ENCODE peak calls at places on chromosome 11, in nine cellular contexts. A, W, X, H, R, E, M, G and K are unnamed samples.

GRCh38 chr11:79026803-79027445 is 413.9 kb downstream of the TENM4 start:
- DNase-seq in W (no peak), E (no peak), H (no peak), M (peak), X (no peak), R (no peak), G (peak), A (no peak), K (no peak)

GRCh38 chr11:20501971-20502370 is 97.4 kb upstream of the SLC6A5 start:
- DNase-seq in M (no peak), R (no peak), E (no peak), X (no peak), W (no peak), H (no peak), A (no peak), G (no peak), K (no peak)

GRCh38 chr11:69352181-69352580 is 58.2 kb downstream of the MYEOV start:
- DNase-seq in X (no peak), A (no peak), R (no peak), W (no peak), G (no peak), E (no peak), M (no peak), H (no peak), K (no peak)

GRCh38 chr11:284081-285020 is 4.6 kb upstream of the PGGHG start:
- DNase-seq in X (no peak), G (no peak), W (no peak), M (no peak), H (no peak), R (no peak), A (no peak), E (no peak), K (no peak)

GRCh38 chr11:83779876-83780275 is 493.7 kb upstream of the CCDC90B start:
- DNase-seq in A (no peak), E (no peak), M (no peak), W (no peak), H (no peak), X (no peak), G (no peak), R (no peak), K (no peak)

GRCh38 chr11:10395196-10395897 is 59.7 kb upstream of the AMPD3 start:
- DNase-seq in H (no peak), X (no peak), A (no peak), M (no peak), G (no peak), W (no peak), E (no peak), R (no peak), K (no peak)

GRCh38 chr11:76690736-76691135 is 20.2 kb upstream of the LRRC32 start:
- DNase-seq in A (no peak), R (no peak), E (no peak), X (no peak), M (no peak), W (no peak), H (no peak), G (no peak), K (no peak)

GRCh38 chr11:124482362-124483147 is 37.1 kb upstream of the OR8B8 start:
- DNase-seq in M (peak), R (no peak), X (no peak), E (no peak), W (no peak), G (no peak), A (no peak), H (no peak), K (no peak)

GRCh38 chr11:40162901-40163300 is 1296.6 kb downstream of the LRRC4C start:
- DNase-seq in R (no peak), G (no peak), A (no peak), E (no peak), W (no peak), H (no peak), M (no peak), X (no peak), K (no peak)

GRCh38 chr11:69035150-69035958 is 13.4 kb upstream of the TPCN2 start:
- DNase-seq in A (no peak), E (no peak), R (peak), H (no peak), M (no peak), G (no peak), X (no peak), W (no peak), K (no peak)

GRCh38 chr11:8326337-8326736 is 62.7 kb upstream of the LMO1 start:
- DNase-seq in M (no peak), G (no peak), E (no peak), W (no peak), H (no peak), R (no peak), A (no peak), X (no peak), K (no peak)

GRCh38 chr11:35617316-35617686 is 959 bp upstream of the FJX1 start:
- DNase-seq in A (no peak), R (no peak), E (no peak), X (no peak), G (no peak), M (no peak), H (no peak), W (no peak), K (no peak)

GRCh38 chr11:47904808-47905207 is 56.7 kb upstream of the NUP160 start:
- DNase-seq in H (no peak), X (no peak), G (no peak), W (no peak), A (no peak), M (no peak), R (no peak), E (no peak), K (no peak)